ENCODE peak calls at places on chromosomes 12 and 14, in four cellular contexts. U is HCEC 1CT, E is non-pigmented ciliary epithelial cell, H is NCI-H2081. M is an unnamed sample.

GRCh38 chr14:40240456-40240855 is 808.2 kb upstream of the FBXO33 start:
- DNase-seq in E (no peak), U (no peak), H (no peak), M (peak)

GRCh38 chr14:55000381-55000780 is 26.5 kb downstream of the WDHD1 start:
- DNase-seq in E (peak), H (no peak), U (peak), M (no peak)

GRCh38 chr12:55467836-55468235 is 2.1 kb downstream of the OR6C70 start:
- DNase-seq in H (no peak), U (no peak), E (no peak), M (no peak)

GRCh38 chr12:27277846-27278260 is 33.8 kb downstream of the STK38L start:
- DNase-seq in E (peak), U (peak), H (no peak), M (peak)

GRCh38 chr12:46379352-46379751 is 6.8 kb upstream of the SLC38A2 start:
- DNase-seq in E (no peak), U (peak), H (no peak), M (no peak)

GRCh38 chr12:2940564-2940963 is 18.6 kb upstream of the TEAD4 start:
- DNase-seq in U (no peak), E (no peak), H (no peak), M (no peak)

GRCh38 chr12:25997401-25997973 is 39.0 kb downstream of the RASSF8 start:
- DNase-seq in U (peak), H (no peak), E (peak), M (peak)

GRCh38 chr12:115158816-115159215 is 474.8 kb upstream of the TBX3 start:
- DNase-seq in H (no peak), E (no peak), U (no peak), M (no peak)

GRCh38 chr14:97113339-97113738 is 316.2 kb downstream of the VRK1 start:
- DNase-seq in H (no peak), U (no peak), E (no peak), M (no peak)

GRCh38 chr14:92557544-92557912 is 43.9 kb downstream of the RIN3 start:
- DNase-seq in U (no peak), E (no peak), H (no peak), M (no peak)

GRCh38 chr14:104281768-104282301 is 143.4 kb downstream of the KIF26A start:
- DNase-seq in U (no peak), H (no peak), E (no peak), M (no peak)

GRCh38 chr14:96362071-96362964 is 823 bp downstream of the ATG2B start:
- DNase-seq in H (peak), U (peak), E (no peak), M (peak)

GRCh38 chr14:22691171-22691570 is 47.0 kb upstream of the OR6J1 start:
- DNase-seq in E (peak), U (peak), H (no peak), M (no peak)

GRCh38 chr14:94748667-94749347 is 21.1 kb downstream of the GSC start:
- DNase-seq in H (no peak), U (no peak), E (no peak), M (peak)

GRCh38 chr12:77229640-77230442 is 164.5 kb upstream of the E2F7 start:
- DNase-seq in H (no peak), U (no peak), E (no peak), M (no peak)

GRCh38 chr14:55279384-55279783 is 8.2 kb downstream of the FBXO34 start:
- DNase-seq in E (no peak), U (no peak), H (no peak), M (no peak)